ENCODE peak calls at places on chromosomes 4 and X, in five cellular contexts. J, E, D, A and B are unnamed samples. For H3K4me1, the result is how much of the 10 kb centered on the place peaks cover.

GRCh38 chr4:53863163-53863562 is 201.2 kb downstream of the CHIC2 start:
- DNase-seq in J (no peak), E (no peak), D (peak), A (no peak), B (no peak)

GRCh38 chr4:13525606-13526281 is 18.6 kb downstream of the NKX3-2 start:
- DNase-seq in J (no peak), E (no peak), D (no peak), A (no peak), B (no peak)

GRCh38 chrX:109889289-109890006 is 113.5 kb upstream of the TMEM164 start:
- DNase-seq in J (no peak), E (peak), D (peak), A (no peak), B (no peak)

GRCh38 chrX:39301041-39301440 is 499.8 kb downstream of the MID1IP1 start:
- DNase-seq in J (no peak), E (no peak), D (no peak), A (peak), B (no peak)

GRCh38 chr4:60619531-60620305 is 580.4 kb upstream of the ADGRL3 start:
- DNase-seq in J (no peak), E (no peak), D (peak), A (no peak), B (no peak)

GRCh38 chrX:71111141-71111843 is at the start of gene IL2RG:
- DNase-seq in J (no peak), E (peak), D (no peak), A (no peak), B (no peak)

GRCh38 chr4:183722738-183723560 is 63.9 kb downstream of the TRAPPC11 start:
- DNase-seq in J (peak), E (peak), D (peak), A (no peak), B (peak)

GRCh38 chrX:2888309-2888708 is 40.8 kb downstream of the ARSD start:
- DNase-seq in J (no peak), E (no peak), D (no peak), A (no peak), B (no peak)

GRCh38 chr4:105197777-105198176 is 51.1 kb downstream of the TET2 start:
- DNase-seq in J (no peak), E (peak), D (peak), A (no peak), B (no peak)

GRCh38 chr4:184475096-184475461 is 729 bp upstream of the IRF2 start:
- DNase-seq in J (peak), E (peak), D (peak), A (peak), B (peak)

GRCh38 chr4:76987685-76988084 is 38.1 kb downstream of the SEPTIN11 start:
- DNase-seq in J (no peak), E (no peak), D (no peak), A (no peak), B (no peak)

GRCh38 chrX:46979340-46979739 is 67.1 kb downstream of the JADE3 start:
- DNase-seq in J (no peak), E (peak), D (peak), A (no peak), B (no peak)

GRCh38 chr4:5051210-5051691 is at the start of gene STK32B:
- DNase-seq in J (peak), E (peak), D (peak), A (peak), B (peak)

GRCh38 chr4:102299708-102300107 is 45.6 kb downstream of the SLC39A8 start:
- DNase-seq in J (no peak), E (peak), D (peak), A (peak), B (peak)

GRCh38 chr4:153205757-153206156 is 1.5 kb downstream of the TRIM2 start:
- DNase-seq in J (peak), E (peak), D (no peak), A (no peak), B (no peak)

GRCh38 chr4:153207027-153207426 is 2.8 kb downstream of the TRIM2 start:
- DNase-seq in J (no peak), E (no peak), D (no peak), A (no peak), B (no peak)

GRCh38 chr4:153205028-153205648 is 895 bp downstream of the TRIM2 start:
- DNase-seq in J (no peak), E (peak), D (no peak), A (no peak), B (no peak)

GRCh38 chr4:153207561-153207960 is 3.3 kb downstream of the TRIM2 start:
- DNase-seq in J (no peak), E (peak), D (peak), A (no peak), B (no peak)

DNA sequence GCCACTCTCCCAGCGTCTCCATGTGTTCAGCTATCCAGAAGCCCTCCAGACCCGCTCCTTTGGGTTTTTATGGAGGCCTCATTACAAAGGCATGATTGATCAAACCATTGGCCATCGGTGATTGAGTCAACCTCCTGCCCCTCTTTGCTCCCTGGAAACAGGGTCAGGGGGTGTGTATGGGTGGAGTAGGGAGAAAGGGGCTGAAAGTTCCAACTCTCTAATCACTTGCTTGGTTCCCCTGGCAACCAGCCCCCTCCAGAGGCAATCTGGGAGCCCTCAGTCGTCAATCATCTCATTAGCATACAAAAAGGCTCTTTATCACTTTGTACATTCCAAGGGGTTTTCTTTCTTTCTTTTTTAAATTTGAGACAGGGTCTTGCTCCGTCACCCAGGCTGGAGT is 2.3 kb downstream of the TRIM2 start:
- DNase-seq in J (no peak), E (no peak), D (no peak), A (no peak), B (no peak)
- H3K4me1 ChIP-seq in J (under half), E (under half), D (under half), A (under half), B (under half)

DNA sequence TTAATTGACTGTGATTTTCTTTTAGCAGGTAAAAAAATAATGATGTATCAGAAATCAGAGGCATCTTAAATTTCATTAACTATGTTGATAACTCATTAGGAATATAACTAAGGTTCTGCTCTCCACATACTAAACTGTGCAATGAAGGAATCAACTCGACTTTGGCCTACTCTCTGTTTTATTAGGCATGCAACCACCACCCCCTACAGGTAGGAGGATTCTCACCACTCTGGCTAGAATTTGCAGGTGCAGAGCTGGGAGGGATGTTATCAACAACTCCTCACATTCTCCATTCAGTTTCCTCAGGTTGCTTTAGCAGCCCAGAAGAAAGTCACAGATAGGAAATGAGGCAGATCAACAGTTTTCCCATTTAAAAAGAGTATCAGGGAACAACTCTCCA is 160.1 kb downstream of the COX18 start:
- DNase-seq in J (no peak), E (peak), D (no peak), A (no peak), B (no peak)
- H3K4me1 ChIP-seq in J (under half), E (under half), D (under half), A (under half), B (under half)

DNA sequence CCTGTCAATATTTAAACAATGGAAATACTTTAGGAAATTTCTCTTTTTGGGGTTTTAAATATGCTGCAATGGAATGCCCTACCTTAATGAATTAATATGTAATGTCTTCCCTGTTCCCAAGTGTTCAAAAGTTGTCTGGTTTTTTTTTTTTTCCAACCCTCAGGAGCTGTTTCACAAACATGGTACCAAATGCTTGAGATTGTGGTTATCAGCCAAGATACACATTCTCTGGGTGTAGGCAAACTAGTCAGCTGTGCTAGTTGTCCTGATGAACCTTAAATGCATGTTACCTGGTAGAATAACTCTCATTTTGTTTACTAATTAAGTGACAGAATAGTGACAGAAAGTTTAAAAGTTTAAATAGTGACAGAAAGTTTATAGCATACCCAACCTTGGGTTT is 50.7 kb downstream of the FHL1 start:
- DNase-seq in J (no peak), E (no peak), D (no peak), A (no peak), B (no peak)
- H3K4me1 ChIP-seq in J (under half), E (under half), D (under half), A (under half), B (under half)

GRCh38 chrX:103236296-103236695 is 18.7 kb downstream of the TCEAL8 start:
- DNase-seq in J (no peak), E (peak), D (no peak), A (no peak), B (no peak)

GRCh38 chrX:103234869-103235268 is 20.0 kb downstream of the BEX4 start:
- DNase-seq in J (no peak), E (no peak), D (no peak), A (no peak), B (no peak)

GRCh38 chrX:103240155-103240554 is 14.8 kb downstream of the TCEAL8 start:
- DNase-seq in J (no peak), E (no peak), D (no peak), A (no peak), B (no peak)
- H3K4me1 ChIP-seq in J (under half), E (under half), D (under half), A (under half), B (under half)

GRCh38 chr4:168713193-168713592 is 216.3 kb downstream of the PALLD start:
- DNase-seq in J (no peak), E (no peak), D (no peak), A (no peak), B (no peak)
- H3K4me1 ChIP-seq in J (under half), E (under half), D (under half), A (under half), B (under half)

GRCh38 chr4:98656443-98656842 is 2.0 kb downstream of the TSPAN5 start:
- DNase-seq in J (no peak), E (no peak), D (no peak), A (no peak), B (no peak)
- H3K4me1 ChIP-seq in J (under half), E (half or more), D (under half), A (under half), B (under half)

DNA sequence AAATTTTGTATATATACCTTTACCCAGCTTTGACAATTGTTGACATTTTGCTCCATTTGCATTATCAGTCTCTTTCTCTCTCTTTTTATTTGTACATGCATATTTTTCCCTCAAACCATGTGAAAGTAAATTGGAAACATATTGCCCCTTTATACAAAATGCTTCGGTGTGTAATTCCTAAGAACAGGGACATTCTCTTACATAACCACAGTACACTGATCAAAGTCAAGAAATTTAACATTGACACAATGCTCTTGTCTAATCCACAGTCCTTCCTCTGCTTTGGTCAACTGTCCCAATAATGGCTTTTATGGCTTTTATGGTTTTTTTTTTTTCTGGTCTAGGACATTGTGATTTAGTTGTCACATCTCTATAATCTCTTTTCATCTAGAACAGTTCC is 9.5 kb upstream of the SMS start:
- DNase-seq in J (no peak), E (no peak), D (no peak), A (no peak), B (no peak)
- H3K4me1 ChIP-seq in J (under half), E (under half), D (under half), A (under half), B (under half)